ENCODE peak calls at places on chromosomes 7 and 10, in seven cellular contexts. D, U, I, B, S, Z and Q are unnamed samples.

GRCh38 chr10:3066317-3066931 is 924 bp upstream of the PFKP start:
- DNase-seq in D (no peak), U (no peak), I (no peak), B (no peak), S (no peak), Z (no peak), Q (no peak)

GRCh38 chr7:124351950-124352349 is 319.1 kb upstream of the TMEM229A start:
- DNase-seq in D (no peak), U (no peak), I (no peak), B (no peak), S (no peak), Z (no peak), Q (no peak)

GRCh38 chr10:61642692-61643091 is 20.0 kb upstream of the CABCOCO1 start:
- DNase-seq in D (no peak), U (no peak), I (no peak), B (no peak), S (no peak), Z (no peak), Q (no peak)

GRCh38 chr10:31036209-31036608 is 4.5 kb upstream of the ZNF438 start:
- DNase-seq in D (no peak), U (no peak), I (no peak), B (no peak), S (no peak), Z (no peak), Q (no peak)

GRCh38 chr7:106717997-106718871 is 57.3 kb upstream of the CCDC71L start:
- DNase-seq in D (no peak), U (no peak), I (peak; percentile 40), B (peak; percentile 87), S (peak; percentile 77), Z (peak; percentile 86), Q (no peak)

GRCh38 chr7:43647772-43648643 is 65.1 kb downstream of the STK17A start:
- DNase-seq in D (no peak), U (no peak), I (no peak), B (peak; percentile 67), S (peak; percentile 62), Z (peak; percentile 98), Q (no peak)

GRCh38 chr7:112420236-112420945 is 29.9 kb upstream of the IFRD1 start:
- DNase-seq in D (no peak), U (no peak), I (no peak), B (no peak), S (no peak), Z (no peak), Q (no peak)

GRCh38 chr10:132058793-132059759 is 6.7 kb upstream of the JAKMIP3 start:
- DNase-seq in D (no peak), U (no peak), I (no peak), B (no peak), S (no peak), Z (no peak), Q (no peak)

GRCh38 chr10:71600856-71601255 is 118.7 kb downstream of the C10orf105 start:
- DNase-seq in D (no peak), U (no peak), I (no peak), B (no peak), S (no peak), Z (no peak), Q (no peak)

GRCh38 chr10:80468002-80468401 is 13.9 kb downstream of the TSPAN14 start:
- DNase-seq in D (no peak), U (no peak), I (no peak), B (no peak), S (no peak), Z (no peak), Q (peak; percentile 56)

GRCh38 chr7:38574121-38574520 is 57.1 kb downstream of the AMPH start:
- DNase-seq in D (no peak), U (no peak), I (no peak), B (no peak), S (no peak), Z (no peak), Q (no peak)

GRCh38 chr10:11011966-11012365 is 5.7 kb upstream of the CELF2 start:
- DNase-seq in D (no peak), U (no peak), I (no peak), B (no peak), S (no peak), Z (no peak), Q (no peak)

GRCh38 chr10:78292250-78292986 is 258.8 kb downstream of the RPS24 start:
- DNase-seq in D (no peak), U (no peak), I (no peak), B (no peak), S (no peak), Z (no peak), Q (no peak)

GRCh38 chr10:44384601-44385422 is at the start of gene CXCL12:
- DNase-seq in D (peak; percentile 80), U (peak; percentile 25), I (peak; percentile 61), B (no peak), S (peak; percentile 44), Z (no peak), Q (peak; percentile 87)

GRCh38 chr7:135168001-135168400 is 2.5 kb downstream of the CYREN start:
- DNase-seq in D (no peak), U (no peak), I (peak; percentile 31), B (no peak), S (peak; percentile 42), Z (no peak), Q (no peak)

GRCh38 chr7:90594791-90595317 is 1.3 kb upstream of the CDK14 start:
- DNase-seq in D (no peak), U (no peak), I (peak; percentile 28), B (no peak), S (peak; percentile 27), Z (no peak), Q (peak; percentile 15)

GRCh38 chr10:80497187-80498038 is 40.3 kb upstream of the SH2D4B start:
- DNase-seq in D (no peak), U (no peak), I (no peak), B (no peak), S (no peak), Z (no peak), Q (no peak)

GRCh38 chr7:2078899-2079298 is 153.8 kb downstream of the MAD1L1 start:
- DNase-seq in D (no peak), U (no peak), I (no peak), B (no peak), S (no peak), Z (no peak), Q (no peak)

GRCh38 chr7:151813997-151814396 is 62.9 kb downstream of the PRKAG2 start:
- DNase-seq in D (no peak), U (no peak), I (no peak), B (no peak), S (no peak), Z (no peak), Q (no peak)

GRCh38 chr10:116880716-116881440 is 31.6 kb downstream of the ENO4 start:
- DNase-seq in D (no peak), U (no peak), I (no peak), B (no peak), S (no peak), Z (no peak), Q (no peak)

GRCh38 chr10:11875499-11876281 is 52.5 kb downstream of the PROSER2 start:
- DNase-seq in D (peak; percentile 92), U (peak; percentile 45), I (no peak), B (peak; percentile 88), S (peak; percentile 92), Z (peak; percentile 48), Q (no peak)

GRCh38 chr7:150631866-150632864 is at the start of gene GIMAP6:
- DNase-seq in D (no peak), U (no peak), I (peak; percentile 38), B (no peak), S (no peak), Z (no peak), Q (no peak)

GRCh38 chr10:77592946-77593636 is 44.5 kb downstream of the KCNMA1 start:
- DNase-seq in D (no peak), U (no peak), I (no peak), B (peak; percentile 63), S (peak; percentile 61), Z (peak; percentile 83), Q (no peak)

DNA sequence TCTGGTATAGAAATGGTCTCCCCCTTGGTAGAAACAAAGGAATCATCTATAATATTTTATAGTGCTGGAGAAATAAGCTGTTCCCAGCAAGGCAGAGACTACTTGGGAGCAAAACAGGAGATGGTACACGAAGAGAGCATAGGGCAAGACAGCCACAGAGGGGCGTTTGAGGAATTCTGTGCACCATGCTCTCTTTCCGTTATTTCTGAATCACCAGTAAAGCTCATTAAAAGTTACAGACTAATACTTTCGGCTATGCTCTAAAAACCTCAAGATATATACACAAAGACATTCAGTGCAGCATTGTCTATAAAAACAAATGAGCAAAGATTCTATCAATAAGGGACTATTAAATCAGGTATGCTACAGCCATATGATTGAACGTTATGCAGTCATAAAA is 68.5 kb upstream of the FHIP2A start:
- DNase-seq in D (no peak), U (no peak), I (no peak), B (no peak), S (no peak), Z (no peak), Q (no peak)
- TF ChIP-seq CTCF in D (no peak), U (no peak), I (no peak), B (no peak), S (no peak), Z (peak; percentile 59), Q (no peak)

DNA sequence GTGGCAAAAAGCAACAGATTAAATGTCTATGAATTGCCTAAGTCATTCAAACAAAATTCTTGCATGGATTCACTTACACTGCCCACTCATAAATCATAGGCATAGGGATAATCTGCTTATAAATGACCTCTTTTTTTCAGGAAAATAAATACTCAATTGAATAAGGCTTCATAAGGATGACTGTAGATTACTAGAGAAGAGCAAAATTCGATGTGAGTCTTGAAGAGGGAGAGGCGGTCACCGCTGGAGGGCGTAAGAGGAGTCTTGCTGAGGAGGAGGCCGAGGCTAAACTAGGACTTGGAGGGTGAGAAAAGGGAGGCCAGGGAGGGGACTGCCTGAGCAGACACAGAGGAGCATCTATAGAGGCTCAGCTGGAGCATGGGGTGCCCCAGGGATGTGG is 135.4 kb upstream of the RSU1 start:
- DNase-seq in D (no peak), U (no peak), I (no peak), B (no peak), S (no peak), Z (no peak), Q (no peak)
- TF ChIP-seq CTCF in D (no peak), U (no peak), I (no peak), B (no peak), S (no peak), Z (peak; percentile 39), Q (no peak)

GRCh38 chr10:123990889-123991288 is 99.3 kb upstream of the CPXM2 start:
- DNase-seq in D (peak; percentile 83), U (no peak), I (no peak), B (no peak), S (no peak), Z (no peak), Q (no peak)
- TF ChIP-seq CTCF in D (no peak), U (no peak), I (no peak), B (no peak), S (no peak), Z (no peak), Q (no peak)

DNA sequence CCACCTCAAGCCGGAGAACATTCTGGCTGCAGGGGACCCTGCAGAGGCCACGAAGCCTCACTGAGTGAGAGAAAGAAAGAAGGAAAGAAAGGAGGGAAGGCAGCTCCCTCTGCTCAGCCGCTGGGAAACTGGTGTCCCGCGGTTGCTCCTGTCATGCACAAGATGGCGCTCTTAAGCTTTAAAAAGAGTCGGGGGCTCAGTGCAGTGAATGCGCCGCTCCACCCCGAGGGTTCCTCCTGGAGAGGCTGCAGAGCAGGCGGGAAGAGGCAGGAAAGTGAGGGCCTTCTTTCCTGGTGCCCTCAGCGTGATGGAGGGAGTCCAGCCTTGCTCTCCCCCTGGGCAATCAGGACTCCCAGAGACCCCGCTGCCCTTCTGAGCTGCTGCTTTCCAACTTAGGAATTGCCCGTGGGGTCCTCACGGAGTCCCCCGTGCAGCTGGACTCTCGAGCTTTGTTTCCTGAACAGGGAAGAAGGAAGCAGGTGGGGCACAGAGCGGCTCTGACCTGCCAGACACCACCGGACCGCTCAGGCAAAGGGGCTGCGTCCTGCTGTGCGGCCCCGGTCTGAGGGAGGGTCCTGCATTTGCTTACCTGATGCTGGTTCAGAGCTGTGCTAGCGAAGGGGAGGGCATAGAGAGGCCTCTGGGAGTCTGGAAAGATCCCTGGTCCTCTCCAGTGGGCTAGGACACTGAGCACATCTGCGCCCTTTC is 141.9 kb upstream of the MKI67 start:
- DNase-seq in D (no peak), U (peak; percentile 57), I (peak; percentile 42), B (peak; percentile 31), S (peak; percentile 85), Z (no peak), Q (peak; percentile 81)
- TF ChIP-seq CTCF in D (no peak), U (peak; percentile 87), I (peak; percentile 62), B (peak; percentile 86), S (peak; percentile 85), Z (peak; percentile 86), Q (peak; percentile 80)